ENCODE peak calls at places on chromosomes 3 and 15, in eight cellular contexts. F, E, N, L, Q, O, V and C are unnamed samples.
A peak's percentile ranks its signal among the peaks of the same experiment; 100 is the strongest.

GRCh38 chr3:44208568-44208967 is 33.1 kb upstream of the TOPAZ1 start:
- DNase-seq in F (no peak), E (no peak), N (no peak), L (no peak), Q (no peak), O (no peak), V (no peak), C (no peak)

GRCh38 chr15:91963051-91963450 is 109.5 kb downstream of the SLCO3A1 start:
- DNase-seq in F (no peak), E (no peak), N (no peak), L (no peak), Q (no peak), O (no peak), V (no peak), C (no peak)

GRCh38 chr15:89361451-89362202 is 27.0 kb upstream of the POLG start:
- DNase-seq in F (peak; percentile 65), E (no peak), N (peak; percentile 37), L (no peak), Q (peak; percentile 61), O (peak; percentile 84), V (peak; percentile 52), C (peak; percentile 44)

GRCh38 chr3:10376353-10376752 is 55.4 kb upstream of the SEC13 start:
- DNase-seq in F (no peak), E (no peak), N (no peak), L (peak; percentile 91), Q (no peak), O (no peak), V (no peak), C (no peak)

GRCh38 chr15:77419050-77419835 is 661 bp downstream of the PEAK1 start:
- DNase-seq in F (peak; percentile 51), E (peak; percentile 21), N (no peak), L (no peak), Q (peak; percentile 56), O (peak; percentile 63), V (peak; percentile 25), C (peak; percentile 5)

GRCh38 chr15:25939122-25939521 is 76.0 kb upstream of the ATP10A start:
- DNase-seq in F (no peak), E (peak; percentile 66), N (no peak), L (peak; percentile 92), Q (no peak), O (no peak), V (no peak), C (no peak)

GRCh38 chr3:171967137-171967783 is 72.1 kb upstream of the FNDC3B start:
- DNase-seq in F (peak; percentile 72), E (no peak), N (no peak), L (no peak), Q (no peak), O (no peak), V (no peak), C (no peak)

GRCh38 chr15:67259375-67259774 is 4.8 kb downstream of the IQCH start:
- DNase-seq in F (no peak), E (no peak), N (no peak), L (no peak), Q (no peak), O (no peak), V (no peak), C (no peak)

GRCh38 chr3:197151562-197151961 is 121.9 kb upstream of the MELTF start:
- DNase-seq in F (peak; percentile 92), E (no peak), N (no peak), L (no peak), Q (no peak), O (no peak), V (no peak), C (no peak)

GRCh38 chr3:127673191-127674098 is 693 bp downstream of the ABTB1 start:
- DNase-seq in F (peak; percentile 70), E (peak; percentile 24), N (no peak), L (peak; percentile 54), Q (peak; percentile 66), O (peak; percentile 66), V (peak; percentile 52), C (peak; percentile 54)

GRCh38 chr15:33145447-33145846 is 49.1 kb downstream of the FMN1 start:
- DNase-seq in F (no peak), E (no peak), N (no peak), L (no peak), Q (no peak), O (no peak), V (no peak), C (no peak)

GRCh38 chr3:43102773-43103480 is 3.0 kb downstream of the POMGNT2 start:
- DNase-seq in F (no peak), E (no peak), N (no peak), L (no peak), Q (no peak), O (no peak), V (no peak), C (no peak)

GRCh38 chr3:66362541-66362941 is 138.3 kb downstream of the LRIG1 start:
- DNase-seq in F (peak; percentile 77), E (no peak), N (no peak), L (no peak), Q (no peak), O (no peak), V (no peak), C (no peak)

GRCh38 chr3:195168009-195168759 is 102.8 kb downstream of the XXYLT1 start:
- DNase-seq in F (no peak), E (no peak), N (no peak), L (no peak), Q (no peak), O (no peak), V (no peak), C (no peak)

GRCh38 chr15:69367231-69367630 is 46.9 kb upstream of the KIF23 start:
- DNase-seq in F (no peak), E (no peak), N (no peak), L (no peak), Q (no peak), O (no peak), V (no peak), C (no peak)

GRCh38 chr3:14110699-14111098 is 14.0 kb downstream of the CHCHD4 start:
- DNase-seq in F (no peak), E (no peak), N (no peak), L (no peak), Q (no peak), O (no peak), V (no peak), C (no peak)

GRCh38 chr15:24956131-24956838 is 1.5 kb downstream of the SNRPN start:
- DNase-seq in F (peak; percentile 74), E (peak; percentile 59), N (peak; percentile 57), L (no peak), Q (peak; percentile 66), O (peak; percentile 73), V (peak; percentile 49), C (peak; percentile 88)

GRCh38 chr3:48535578-48535977 is 21.0 kb downstream of the PFKFB4 start:
- DNase-seq in F (no peak), E (no peak), N (no peak), L (no peak), Q (no peak), O (no peak), V (no peak), C (no peak)

GRCh38 chr3:169750665-169751064 is 14.2 kb downstream of the TERC start:
- DNase-seq in F (no peak), E (no peak), N (no peak), L (no peak), Q (no peak), O (no peak), V (no peak), C (no peak)

GRCh38 chr3:20141841-20142240 is 44.2 kb downstream of the SGO1 start:
- DNase-seq in F (peak; percentile 64), E (no peak), N (no peak), L (no peak), Q (peak; percentile 65), O (no peak), V (no peak), C (no peak)

GRCh38 chr3:122928396-122929187 is 99.0 kb downstream of the SEMA5B start:
- DNase-seq in F (no peak), E (no peak), N (no peak), L (no peak), Q (no peak), O (no peak), V (no peak), C (no peak)

GRCh38 chr3:58120075-58120812 is 90.5 kb downstream of the DNASE1L3 start:
- DNase-seq in F (peak; percentile 58), E (no peak), N (no peak), L (no peak), Q (no peak), O (no peak), V (no peak), C (no peak)

GRCh38 chr3:11240496-11240895 is 31.7 kb upstream of the ATG7 start:
- DNase-seq in F (no peak), E (no peak), N (no peak), L (no peak), Q (no peak), O (no peak), V (no peak), C (no peak)

GRCh38 chr3:45724919-45725318 is 35.7 kb downstream of the SACM1L start:
- DNase-seq in F (no peak), E (no peak), N (no peak), L (no peak), Q (no peak), O (no peak), V (no peak), C (no peak)

GRCh38 chr15:44102675-44103254 is 92.3 kb downstream of the FRMD5 start:
- DNase-seq in F (peak; percentile 99), E (no peak), N (no peak), L (no peak), Q (no peak), O (no peak), V (no peak), C (no peak)

GRCh38 chr15:28987337-28987736 is 101.6 kb downstream of the APBA2 start:
- DNase-seq in F (no peak), E (no peak), N (no peak), L (no peak), Q (no peak), O (no peak), V (no peak), C (no peak)

GRCh38 chr15:52103217-52104207 is 9.1 kb downstream of the BCL2L10 start:
- DNase-seq in F (peak; percentile 97), E (no peak), N (peak; percentile 16), L (peak; percentile 31), Q (no peak), O (peak; percentile 75), V (no peak), C (no peak)

GRCh38 chr15:75214293-75215096 is 12.8 kb downstream of the C15orf39 start:
- DNase-seq in F (no peak), E (no peak), N (no peak), L (no peak), Q (no peak), O (no peak), V (no peak), C (no peak)

GRCh38 chr3:15884132-15884531 is 86.4 kb upstream of the ANKRD28 start:
- DNase-seq in F (no peak), E (no peak), N (no peak), L (no peak), Q (no peak), O (no peak), V (no peak), C (no peak)

GRCh38 chr15:60733196-60733595 is 254.3 kb upstream of the ICE2 start:
- DNase-seq in F (no peak), E (no peak), N (no peak), L (no peak), Q (no peak), O (no peak), V (no peak), C (no peak)

GRCh38 chr15:89531796-89532537 is 35.6 kb upstream of the RHCG start:
- DNase-seq in F (peak; percentile 27), E (no peak), N (no peak), L (no peak), Q (no peak), O (no peak), V (no peak), C (no peak)

GRCh38 chr3:103968751-103969150 is 1398.0 kb upstream of the ALCAM start:
- DNase-seq in F (no peak), E (no peak), N (no peak), L (no peak), Q (no peak), O (peak; percentile 10), V (no peak), C (no peak)

GRCh38 chr3:107761391-107761790 is 238.6 kb downstream of the BBX start:
- DNase-seq in F (no peak), E (no peak), N (no peak), L (no peak), Q (no peak), O (no peak), V (no peak), C (no peak)

GRCh38 chr15:31556494-31557150 is 230.0 kb downstream of the KLF13 start:
- DNase-seq in F (no peak), E (no peak), N (no peak), L (no peak), Q (no peak), O (no peak), V (no peak), C (no peak)